ENCODE peak calls at places on chromosomes 7 and 10, in six cellular contexts. One of them, this sample, is unnamed. For H3K4me1, the result is how much of the 10 kb centered on the place peaks cover.

GRCh38 chr7:1329966-1330915 is 97.6 kb downstream of the UNCX start:
- DNase-seq in PC-9: no peak
- DNase-seq in left ventricle myocardium inferior: no peak
- DNase-seq in colonic mucosa: no peak
- DNase-seq in PC-3: no peak
- DNase-seq in esophagus muscularis mucosa: no peak
- DNase-seq in this sample: no peak

GRCh38 chr10:63547628-63548356 is 26.6 kb downstream of the REEP3 start:
- DNase-seq in PC-9: no peak
- DNase-seq in left ventricle myocardium inferior: no peak
- DNase-seq in colonic mucosa: no peak
- DNase-seq in PC-3: no peak
- DNase-seq in esophagus muscularis mucosa: no peak
- DNase-seq in this sample: no peak

GRCh38 chr10:86018735-86019058 is 347.9 kb downstream of the GRID1 start:
- DNase-seq in PC-9: no peak
- DNase-seq in left ventricle myocardium inferior: no peak
- DNase-seq in colonic mucosa: no peak
- DNase-seq in PC-3: no peak
- DNase-seq in esophagus muscularis mucosa: no peak
- DNase-seq in this sample: no peak

GRCh38 chr10:71613303-71613777 is 106.2 kb downstream of the C10orf105 start:
- DNase-seq in PC-9: peak
- DNase-seq in left ventricle myocardium inferior: no peak
- DNase-seq in colonic mucosa: peak
- DNase-seq in PC-3: peak
- DNase-seq in esophagus muscularis mucosa: no peak
- DNase-seq in this sample: no peak

GRCh38 chr10:121696854-121697253 is 98.6 kb upstream of the FGFR2 start:
- DNase-seq in PC-9: no peak
- DNase-seq in left ventricle myocardium inferior: no peak
- DNase-seq in colonic mucosa: peak
- DNase-seq in PC-3: peak
- DNase-seq in esophagus muscularis mucosa: no peak
- DNase-seq in this sample: no peak

GRCh38 chr10:120495226-120495625 is 38.2 kb downstream of the PLPP4 start:
- DNase-seq in PC-9: no peak
- DNase-seq in left ventricle myocardium inferior: no peak
- DNase-seq in colonic mucosa: no peak
- DNase-seq in PC-3: no peak
- DNase-seq in esophagus muscularis mucosa: no peak
- DNase-seq in this sample: no peak

GRCh38 chr10:103493362-103493871 is at the start of gene NEURL1:
- DNase-seq in PC-9: no peak
- DNase-seq in left ventricle myocardium inferior: no peak
- DNase-seq in colonic mucosa: no peak
- DNase-seq in PC-3: no peak
- DNase-seq in esophagus muscularis mucosa: no peak
- DNase-seq in this sample: no peak

GRCh38 chr7:112084506-112084905 is 121.7 kb downstream of the DOCK4 start:
- DNase-seq in PC-9: no peak
- DNase-seq in left ventricle myocardium inferior: no peak
- DNase-seq in colonic mucosa: no peak
- DNase-seq in PC-3: no peak
- DNase-seq in esophagus muscularis mucosa: no peak
- DNase-seq in this sample: no peak

GRCh38 chr10:68542046-68542445 is 14.7 kb upstream of the SLC25A16 start:
- DNase-seq in PC-9: no peak
- DNase-seq in left ventricle myocardium inferior: no peak
- DNase-seq in colonic mucosa: no peak
- DNase-seq in PC-3: peak
- DNase-seq in esophagus muscularis mucosa: no peak
- DNase-seq in this sample: no peak

DNA sequence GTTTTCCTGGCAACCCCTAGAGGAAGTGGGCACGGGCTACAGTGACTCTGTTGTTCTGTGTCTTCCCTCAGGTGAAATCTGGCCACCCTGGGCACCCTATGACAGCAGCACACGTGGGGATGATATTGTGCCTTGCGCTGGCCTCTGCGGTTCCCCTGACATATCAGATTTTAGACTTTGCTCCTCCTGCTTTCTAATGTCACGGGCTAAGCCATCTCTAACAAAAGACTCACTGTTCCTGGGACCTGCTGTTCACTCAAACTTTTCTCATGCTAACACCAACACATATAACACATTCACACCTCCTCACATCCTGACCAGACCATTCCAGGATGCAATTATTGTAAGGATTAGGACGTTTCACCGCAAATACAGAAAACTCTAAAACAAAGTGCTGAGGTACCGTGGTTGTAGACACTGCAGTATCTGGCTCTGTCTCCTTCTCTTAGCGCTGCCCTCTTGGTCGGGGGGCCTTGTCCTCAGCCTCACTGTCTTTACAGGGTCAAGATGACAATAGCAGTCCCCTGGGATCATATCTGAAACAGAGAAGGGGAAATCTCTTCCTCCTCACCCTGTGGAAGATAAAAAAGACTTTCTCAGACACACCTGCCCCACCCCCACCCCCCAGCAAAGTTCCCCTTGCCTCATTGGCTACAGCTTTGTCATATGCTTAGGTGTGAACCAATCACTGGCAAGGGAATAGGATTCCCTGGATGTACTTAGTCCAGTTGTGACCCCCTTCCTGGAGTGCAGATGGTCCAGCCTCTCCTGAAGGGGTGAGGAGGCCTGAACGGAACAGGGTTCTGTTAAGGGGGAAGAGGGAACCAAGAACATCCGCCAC is 14.1 kb downstream of the CHN2 start:
- DNase-seq in PC-9: no peak
- DNase-seq in left ventricle myocardium inferior: no peak
- DNase-seq in colonic mucosa: peak
- DNase-seq in PC-3: no peak
- DNase-seq in esophagus muscularis mucosa: no peak
- DNase-seq in this sample: no peak
- H3K4me1 ChIP-seq in PC-9: under half
- H3K4me1 ChIP-seq in left ventricle myocardium inferior: under half
- H3K4me1 ChIP-seq in colonic mucosa: under half
- H3K4me1 ChIP-seq in PC-3: under half
- H3K4me1 ChIP-seq in esophagus muscularis mucosa: under half
- H3K4me1 ChIP-seq in this sample: under half

DNA sequence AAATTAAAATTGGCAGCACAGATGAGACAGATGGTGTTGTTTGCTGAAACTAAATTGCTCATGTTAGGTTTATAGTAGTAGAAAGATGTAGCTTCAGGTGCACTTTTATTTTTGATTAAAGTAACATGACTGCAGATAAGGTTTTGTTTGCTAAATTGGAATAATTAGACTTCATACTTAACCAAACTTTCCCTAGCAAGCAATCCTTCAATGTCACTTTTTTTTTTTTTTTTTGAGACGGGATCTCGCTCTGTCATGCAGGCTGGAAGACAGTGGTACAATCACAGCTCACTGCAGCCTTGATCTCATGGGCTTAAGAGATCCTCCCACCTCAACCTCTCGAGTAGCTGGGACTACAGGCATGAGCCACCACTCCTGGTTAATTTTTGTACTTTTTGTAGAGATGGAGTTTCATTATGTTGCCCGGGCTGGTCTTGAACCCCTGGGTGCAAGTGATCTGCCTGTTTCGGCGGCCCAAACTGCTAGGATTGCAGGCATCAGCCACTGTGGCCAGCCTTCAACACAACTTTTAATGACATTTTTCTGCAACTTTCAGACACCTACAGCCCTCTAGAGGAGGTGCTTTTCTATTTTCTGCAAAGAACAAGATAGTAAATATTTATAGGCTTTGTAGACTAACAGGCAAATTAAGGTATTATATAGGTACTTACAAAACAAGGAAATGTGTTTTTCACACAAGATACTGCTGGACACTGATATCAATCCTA is 84.8 kb upstream of the CCNY start:
- DNase-seq in PC-9: no peak
- DNase-seq in left ventricle myocardium inferior: no peak
- DNase-seq in colonic mucosa: no peak
- DNase-seq in PC-3: no peak
- DNase-seq in esophagus muscularis mucosa: no peak
- DNase-seq in this sample: no peak
- TF ChIP-seq CTCF in PC-9: no peak
- TF ChIP-seq CTCF in left ventricle myocardium inferior: no peak
- TF ChIP-seq CTCF in colonic mucosa: no peak
- TF ChIP-seq CTCF in PC-3: peak
- TF ChIP-seq CTCF in esophagus muscularis mucosa: no peak
- TF ChIP-seq CTCF in this sample: no peak

GRCh38 chr7:87345166-87345927 is at the start of gene CROT:
- DNase-seq in PC-9: peak
- DNase-seq in left ventricle myocardium inferior: peak
- DNase-seq in colonic mucosa: peak
- DNase-seq in PC-3: peak
- DNase-seq in esophagus muscularis mucosa: peak
- DNase-seq in this sample: peak

GRCh38 chr7:87347207-87347606 is 1.7 kb downstream of the CROT start:
- DNase-seq in PC-9: no peak
- DNase-seq in left ventricle myocardium inferior: no peak
- DNase-seq in colonic mucosa: no peak
- DNase-seq in PC-3: no peak
- DNase-seq in esophagus muscularis mucosa: no peak
- DNase-seq in this sample: no peak

GRCh38 chr7:87342231-87342630 is 3.2 kb upstream of the CROT start:
- DNase-seq in PC-9: no peak
- DNase-seq in left ventricle myocardium inferior: no peak
- DNase-seq in colonic mucosa: no peak
- DNase-seq in PC-3: no peak
- DNase-seq in esophagus muscularis mucosa: no peak
- DNase-seq in this sample: no peak

GRCh38 chr7:87345962-87346371 is 503 bp downstream of the CROT start:
- DNase-seq in PC-9: no peak
- DNase-seq in left ventricle myocardium inferior: no peak
- DNase-seq in colonic mucosa: no peak
- DNase-seq in PC-3: peak
- DNase-seq in esophagus muscularis mucosa: no peak
- DNase-seq in this sample: no peak

GRCh38 chr7:87344446-87344845 is 1.0 kb upstream of the CROT start:
- DNase-seq in PC-9: no peak
- DNase-seq in left ventricle myocardium inferior: no peak
- DNase-seq in colonic mucosa: no peak
- DNase-seq in PC-3: no peak
- DNase-seq in esophagus muscularis mucosa: no peak
- DNase-seq in this sample: no peak
- H3K27ac ChIP-seq in PC-9: no peak
- H3K27ac ChIP-seq in left ventricle myocardium inferior: peak
- H3K27ac ChIP-seq in colonic mucosa: peak
- H3K27ac ChIP-seq in PC-3: no peak
- H3K27ac ChIP-seq in esophagus muscularis mucosa: peak
- H3K27ac ChIP-seq in this sample: peak

GRCh38 chr7:34108150-34108549 is 202.8 kb downstream of the BMPER start:
- DNase-seq in PC-9: no peak
- DNase-seq in left ventricle myocardium inferior: no peak
- DNase-seq in colonic mucosa: no peak
- DNase-seq in PC-3: no peak
- DNase-seq in esophagus muscularis mucosa: peak
- DNase-seq in this sample: peak
- H3K4me1 ChIP-seq in PC-9: under half
- H3K4me1 ChIP-seq in left ventricle myocardium inferior: under half
- H3K4me1 ChIP-seq in colonic mucosa: under half
- H3K4me1 ChIP-seq in PC-3: under half
- H3K4me1 ChIP-seq in esophagus muscularis mucosa: under half
- H3K4me1 ChIP-seq in this sample: under half

DNA sequence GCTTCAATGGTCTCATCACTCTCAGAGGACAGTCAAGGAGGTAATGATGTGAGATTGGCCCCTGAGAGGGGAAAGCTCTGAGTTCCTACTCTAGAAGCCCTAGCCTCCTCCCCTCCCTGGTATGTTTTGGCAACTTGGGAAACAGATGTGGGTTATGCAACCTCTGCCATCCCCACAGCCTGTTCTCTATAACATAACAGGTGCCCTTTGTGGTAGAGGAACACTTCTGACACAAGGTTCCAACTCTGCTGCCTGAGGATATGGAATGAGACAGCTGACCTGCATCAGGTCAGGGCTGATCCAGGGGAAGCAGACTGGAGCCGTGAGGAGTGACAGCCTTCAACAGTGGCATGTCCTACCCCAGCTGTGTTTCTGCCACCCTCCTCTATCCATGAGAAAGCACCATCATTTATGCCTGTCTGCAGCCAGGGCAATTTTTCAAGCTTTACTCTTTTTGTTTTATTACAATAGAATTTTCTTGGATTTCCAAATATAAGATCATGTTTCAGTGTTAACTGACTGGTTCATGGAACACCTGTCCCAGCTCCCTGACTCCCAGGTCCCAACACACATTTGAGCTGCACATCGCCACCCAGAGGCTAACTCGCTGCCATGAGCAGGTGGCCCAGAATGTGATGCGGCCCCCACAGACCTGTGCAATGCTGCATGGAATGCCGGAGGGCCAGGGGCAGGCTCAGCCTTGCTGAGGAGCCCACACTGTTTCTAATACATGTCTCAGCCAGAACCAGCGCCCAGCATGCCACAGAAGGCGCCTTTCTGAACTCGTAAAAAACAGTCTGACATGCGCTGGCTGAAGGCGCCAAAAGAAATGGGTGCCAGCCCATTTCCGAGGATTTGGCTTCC is 124.7 kb upstream of the CHST15 start:
- DNase-seq in PC-9: peak
- DNase-seq in left ventricle myocardium inferior: no peak
- DNase-seq in colonic mucosa: no peak
- DNase-seq in PC-3: peak
- DNase-seq in esophagus muscularis mucosa: no peak
- DNase-seq in this sample: peak
- TF ChIP-seq CTCF in PC-9: no peak
- TF ChIP-seq CTCF in left ventricle myocardium inferior: no peak
- TF ChIP-seq CTCF in colonic mucosa: no peak
- TF ChIP-seq CTCF in PC-3: peak
- TF ChIP-seq CTCF in esophagus muscularis mucosa: no peak
- TF ChIP-seq CTCF in this sample: no peak

GRCh38 chr10:77388571-77388970 is 249.0 kb downstream of the KCNMA1 start:
- DNase-seq in PC-9: no peak
- DNase-seq in left ventricle myocardium inferior: no peak
- DNase-seq in colonic mucosa: no peak
- DNase-seq in PC-3: no peak
- DNase-seq in esophagus muscularis mucosa: no peak
- DNase-seq in this sample: no peak
- H3K27ac ChIP-seq in PC-9: no peak
- H3K27ac ChIP-seq in left ventricle myocardium inferior: no peak
- H3K27ac ChIP-seq in colonic mucosa: no peak
- H3K27ac ChIP-seq in PC-3: peak
- H3K27ac ChIP-seq in esophagus muscularis mucosa: peak
- H3K27ac ChIP-seq in this sample: peak

DNA sequence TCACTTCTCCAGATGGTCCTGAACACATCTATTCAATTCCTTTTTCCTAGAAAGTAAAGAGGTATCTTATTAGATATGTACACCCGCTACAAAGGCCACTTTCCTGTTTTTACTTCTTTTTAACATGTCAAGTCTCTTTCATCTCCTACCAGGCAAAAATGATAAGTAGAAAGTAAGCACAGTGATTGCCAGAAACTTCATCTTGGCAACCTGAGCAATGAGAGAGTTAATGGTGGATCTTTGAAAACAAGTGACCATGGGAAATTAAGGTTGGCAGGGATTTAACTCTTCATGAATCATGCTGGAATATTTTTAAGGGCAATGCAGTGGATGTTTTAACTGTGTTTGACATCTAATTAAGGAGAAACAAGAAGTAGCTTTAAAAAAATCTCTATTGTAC is 2.7 kb downstream of the SEMA3A start:
- DNase-seq in PC-9: no peak
- DNase-seq in left ventricle myocardium inferior: no peak
- DNase-seq in colonic mucosa: no peak
- DNase-seq in PC-3: peak
- DNase-seq in esophagus muscularis mucosa: no peak
- DNase-seq in this sample: no peak
- H3K4me1 ChIP-seq in PC-9: under half
- H3K4me1 ChIP-seq in left ventricle myocardium inferior: under half
- H3K4me1 ChIP-seq in colonic mucosa: under half
- H3K4me1 ChIP-seq in PC-3: half or more
- H3K4me1 ChIP-seq in esophagus muscularis mucosa: under half
- H3K4me1 ChIP-seq in this sample: under half

This sample was measured in ascending aorta.